ENCODE peak calls at places on chromosomes 2 and 18, in ten cellular contexts. M is WTC11; C is left lobe of liver; Y is T-cell; L is stimulated activated CD4-positive, alpha-beta T cell treated with anti-CD3 and anti-CD28 coated beads, Interleukin-1b, Interleukin-23, amount 100 ng/mL, for 1 hour; F is amygdala; O is CD8-positive, alpha-beta memory T cell; E is activated CD4-positive, alpha-beta T cell treated with anti-CD3 and anti-CD28 coated beads for 24 hours; N is progenitor cell of endocrine pancreas; Q is NCI-H1092 treated with DMSO at 0.1 percent for 48 hours. G is an unnamed sample.

GRCh38 chr2:203327582-203327917 is 644 bp upstream of the ABI2 start:
- DNase-seq in M (peak; percentile 18), N (peak; percentile 10), O (no peak), Q (peak; percentile 59), C (no peak), E (no peak), L (no peak), Y (no peak), F (no peak), G (no peak)

GRCh38 chr18:22169889-22170420 is 566 bp downstream of the GATA6 start:
- DNase-seq in L (no peak), Y (no peak), M (peak; percentile 52), O (no peak), C (peak; percentile 62), Q (peak; percentile 34), N (no peak), F (no peak), E (no peak), G (no peak)

GRCh38 chr18:10232062-10232461 is 222.4 kb upstream of the APCDD1 start:
- DNase-seq in L (no peak), C (no peak), O (no peak), Q (peak; percentile 40), F (no peak), E (no peak), N (no peak), Y (no peak), M (no peak), G (no peak)

GRCh38 chr2:106537711-106538275 is 50.6 kb downstream of the CD8B2 start:
- DNase-seq in M (no peak), F (no peak), N (no peak), O (no peak), C (no peak), L (no peak), Y (no peak), Q (no peak), E (no peak), G (no peak)

GRCh38 chr2:165113414-165113813 is 90.4 kb downstream of the SCN3A start:
- DNase-seq in M (no peak), C (no peak), E (no peak), O (no peak), Y (no peak), N (no peak), L (no peak), F (no peak), Q (no peak), G (no peak)

GRCh38 chr2:203743441-203743932 is 37.0 kb downstream of the CD28 start:
- DNase-seq in Y (no peak), O (no peak), C (no peak), M (no peak), Q (no peak), E (no peak), L (no peak), F (no peak), N (no peak), G (no peak)

GRCh38 chr2:204860249-204860648 is 315.0 kb downstream of the PARD3B start:
- DNase-seq in E (no peak), Q (no peak), F (no peak), N (no peak), C (peak; percentile 60), M (no peak), O (no peak), Y (no peak), L (no peak), G (no peak)

GRCh38 chr2:233409286-233409991 is 55.1 kb downstream of the DGKD start:
- DNase-seq in O (peak; percentile 75), C (no peak), M (no peak), Q (no peak), F (no peak), N (no peak), L (no peak), Y (peak; percentile 37), E (no peak), G (peak; percentile 62)

GRCh38 chr2:48120759-48121242 is 214.5 kb upstream of the FBXO11 start:
- DNase-seq in Q (no peak), F (no peak), Y (no peak), C (no peak), L (no peak), E (no peak), N (no peak), O (no peak), M (no peak), G (no peak)

GRCh38 chr2:216017365-216017764 is 4.0 kb upstream of the MREG start:
- DNase-seq in L (no peak), F (no peak), N (no peak), C (no peak), Q (no peak), E (no peak), M (no peak), O (no peak), Y (no peak), G (no peak)

GRCh38 chr18:34631567-34631966 is 78.5 kb upstream of the DTNA start:
- DNase-seq in O (no peak), C (no peak), M (no peak), L (no peak), F (no peak), N (no peak), E (no peak), Q (no peak), Y (no peak), G (no peak)

GRCh38 chr2:121173112-121173511 is 111.9 kb downstream of the TFCP2L1 start:
- DNase-seq in C (no peak), Y (no peak), M (no peak), O (no peak), E (no peak), Q (no peak), L (no peak), N (no peak), F (no peak), G (no peak)

GRCh38 chr2:144990661-144991060 is 470.7 kb upstream of the ZEB2 start:
- DNase-seq in F (no peak), O (no peak), Y (no peak), Q (no peak), E (no peak), M (no peak), L (no peak), N (no peak), C (no peak), G (no peak)

GRCh38 chr2:149329470-149330126 is 789 bp upstream of the LYPD6 start:
- DNase-seq in E (no peak), L (no peak), Q (peak; percentile 60), N (no peak), C (peak; percentile 72), Y (no peak), M (peak; percentile 70), O (no peak), F (peak; percentile 38), G (no peak)

GRCh38 chr2:42089340-42089925 is 41.6 kb downstream of the PKDCC start:
- DNase-seq in F (no peak), N (no peak), E (peak; percentile 52), O (peak; percentile 55), Y (peak; percentile 53), L (no peak), M (peak; percentile 89), C (no peak), Q (no peak), G (peak; percentile 43)

GRCh38 chr2:144452169-144453038 is 67.5 kb downstream of the ZEB2 start:
- DNase-seq in O (no peak), M (peak; percentile 29), C (no peak), F (no peak), L (no peak), Q (no peak), N (no peak), Y (no peak), E (no peak), G (peak; percentile 41)

GRCh38 chr2:161223139-161223732 is 63.0 kb downstream of the TANK start:
- DNase-seq in E (no peak), L (no peak), F (no peak), M (no peak), O (peak; percentile 48), N (no peak), C (no peak), Y (no peak), Q (peak; percentile 28), G (peak; percentile 43)

GRCh38 chr2:47003641-47004427 is 88.2 kb upstream of the MCFD2 start:
- DNase-seq in Q (no peak), F (no peak), Y (no peak), L (no peak), E (no peak), M (no peak), C (no peak), N (no peak), O (no peak), G (no peak)

GRCh38 chr18:49486617-49486958 is 446 bp downstream of the C18orf32 start:
- DNase-seq in Y (no peak), E (no peak), O (no peak), N (no peak), L (no peak), C (no peak), F (no peak), Q (no peak), M (no peak), G (no peak)

GRCh38 chr18:36700955-36701354 is 127.8 kb downstream of the TPGS2 start:
- DNase-seq in Q (no peak), O (no peak), Y (no peak), C (no peak), N (no peak), M (no peak), E (no peak), F (no peak), L (no peak), G (no peak)

GRCh38 chr2:117940436-117940835 is 73.4 kb downstream of the CCDC93 start:
- DNase-seq in N (no peak), L (no peak), O (no peak), C (no peak), Y (no peak), M (no peak), Q (no peak), E (no peak), F (no peak), G (no peak)

GRCh38 chr2:197128126-197128525 is 182.5 kb downstream of the ANKRD44 start:
- DNase-seq in Q (no peak), M (no peak), E (no peak), L (no peak), F (no peak), C (no peak), O (no peak), N (no peak), Y (no peak), G (peak; percentile 20)

GRCh38 chr2:205022751-205023150 is 477.5 kb downstream of the PARD3B start:
- DNase-seq in O (no peak), Y (no peak), L (no peak), Q (peak; percentile 78), M (no peak), E (no peak), F (no peak), C (no peak), N (no peak), G (no peak)

GRCh38 chr2:47984041-47984440 is 77.7 kb upstream of the FBXO11 start:
- DNase-seq in F (no peak), M (no peak), Y (no peak), L (no peak), C (no peak), E (no peak), O (no peak), N (no peak), Q (no peak), G (no peak)

GRCh38 chr2:177812713-177813396 is 259.7 kb downstream of the PDE11A start:
- DNase-seq in M (no peak), C (no peak), Y (no peak), F (no peak), L (no peak), O (no peak), Q (no peak), N (no peak), E (no peak), G (no peak)

GRCh38 chr18:34947711-34948125 is 93.5 kb upstream of the MAPRE2 start:
- DNase-seq in Y (no peak), C (no peak), N (no peak), M (no peak), O (no peak), F (no peak), L (no peak), Q (no peak), E (no peak), G (no peak)

GRCh38 chr2:69581774-69582581 is 61.6 kb downstream of the AAK1 start:
- DNase-seq in M (no peak), F (no peak), N (no peak), E (no peak), Y (no peak), O (peak; percentile 22), Q (no peak), C (no peak), L (no peak), G (peak; percentile 35)

GRCh38 chr2:62150597-62151305 is 45.2 kb upstream of the B3GNT2 start:
- DNase-seq in Q (no peak), M (no peak), N (no peak), Y (no peak), E (no peak), F (no peak), L (no peak), O (no peak), C (no peak), G (no peak)